ENCODE peak calls at places on chromosomes 3 and 15, in six cellular contexts. One of them, this sample, is unnamed.

GRCh38 chr15:31004220-31004733 is 12.8 kb upstream of the MTMR10 start:
- DNase-seq in heart right ventricle: peak
- DNase-seq in HT1080: peak
- DNase-seq in kidney glomerular epithelial cell: peak
- DNase-seq in HFF-Myc: no peak
- DNase-seq in OCI-M1: no peak
- DNase-seq in this sample: no peak

GRCh38 chr3:112568642-112569041 is 6.8 kb downstream of the SLC35A5 start:
- DNase-seq in HFF-Myc: no peak
- DNase-seq in HT1080: peak
- DNase-seq in kidney glomerular epithelial cell: peak
- DNase-seq in OCI-M1: no peak
- DNase-seq in heart right ventricle: no peak
- DNase-seq in this sample: peak

GRCh38 chr3:164641071-164641470 is 437.2 kb downstream of the SI start:
- DNase-seq in HT1080: no peak
- DNase-seq in kidney glomerular epithelial cell: no peak
- DNase-seq in OCI-M1: no peak
- DNase-seq in HFF-Myc: no peak
- DNase-seq in heart right ventricle: no peak
- DNase-seq in this sample: peak

GRCh38 chr3:60720696-60721228 is 530.5 kb downstream of the FHIT start:
- DNase-seq in kidney glomerular epithelial cell: no peak
- DNase-seq in HFF-Myc: no peak
- DNase-seq in HT1080: no peak
- DNase-seq in heart right ventricle: no peak
- DNase-seq in OCI-M1: no peak
- DNase-seq in this sample: no peak

GRCh38 chr3:10601857-10602230 is 96.5 kb upstream of the ATP2B2 start:
- DNase-seq in heart right ventricle: no peak
- DNase-seq in kidney glomerular epithelial cell: no peak
- DNase-seq in OCI-M1: no peak
- DNase-seq in HFF-Myc: no peak
- DNase-seq in HT1080: no peak
- DNase-seq in this sample: no peak

GRCh38 chr3:172384836-172385235 is 63.4 kb downstream of the GHSR start:
- DNase-seq in OCI-M1: no peak
- DNase-seq in kidney glomerular epithelial cell: no peak
- DNase-seq in HFF-Myc: no peak
- DNase-seq in HT1080: no peak
- DNase-seq in heart right ventricle: no peak
- DNase-seq in this sample: no peak

GRCh38 chr15:52254331-52254730 is 41.3 kb downstream of the MYO5C start:
- DNase-seq in kidney glomerular epithelial cell: no peak
- DNase-seq in heart right ventricle: no peak
- DNase-seq in HT1080: peak
- DNase-seq in HFF-Myc: no peak
- DNase-seq in OCI-M1: peak
- DNase-seq in this sample: peak

GRCh38 chr3:193498195-193498594 is 56.5 kb downstream of the ATP13A4 start:
- DNase-seq in HT1080: no peak
- DNase-seq in HFF-Myc: no peak
- DNase-seq in OCI-M1: peak
- DNase-seq in heart right ventricle: no peak
- DNase-seq in kidney glomerular epithelial cell: no peak
- DNase-seq in this sample: no peak

GRCh38 chr3:188067932-188068331 is 86.0 kb upstream of the LPP start:
- DNase-seq in HT1080: peak
- DNase-seq in HFF-Myc: peak
- DNase-seq in OCI-M1: no peak
- DNase-seq in kidney glomerular epithelial cell: peak
- DNase-seq in heart right ventricle: no peak
- DNase-seq in this sample: peak

GRCh38 chr15:98865397-98866339 is 141.9 kb downstream of the PGPEP1L start:
- DNase-seq in HT1080: peak
- DNase-seq in HFF-Myc: no peak
- DNase-seq in heart right ventricle: peak
- DNase-seq in OCI-M1: peak
- DNase-seq in kidney glomerular epithelial cell: peak
- DNase-seq in this sample: peak

GRCh38 chr3:163811996-163812395 is 1266.3 kb downstream of the SI start:
- DNase-seq in HT1080: no peak
- DNase-seq in OCI-M1: no peak
- DNase-seq in heart right ventricle: no peak
- DNase-seq in HFF-Myc: no peak
- DNase-seq in kidney glomerular epithelial cell: no peak
- DNase-seq in this sample: no peak

GRCh38 chr15:41796457-41796856 is 22.2 kb downstream of the MAPKBP1 start:
- DNase-seq in kidney glomerular epithelial cell: no peak
- DNase-seq in HT1080: peak
- DNase-seq in HFF-Myc: peak
- DNase-seq in OCI-M1: no peak
- DNase-seq in heart right ventricle: no peak
- DNase-seq in this sample: peak

This sample was measured in ELR.